ENCODE peak calls at places on chromosome 21, in six cellular contexts. One of them, this sample, is unnamed.

GRCh38 chr21:30164796-30165195 is 1.8 kb downstream of the CLDN17 start:
- DNase-seq in cardiac muscle cell: no peak
- DNase-seq in WTC11: no peak
- DNase-seq in GM13976: no peak
- DNase-seq in left lung: no peak
- DNase-seq in neural progenitor cell: no peak
- DNase-seq in this sample: no peak

GRCh38 chr21:40783404-40783803 is 63.6 kb downstream of the DSCAM start:
- DNase-seq in GM13976: no peak
- DNase-seq in WTC11: no peak
- DNase-seq in cardiac muscle cell: no peak
- DNase-seq in left lung: no peak
- DNase-seq in neural progenitor cell: no peak
- DNase-seq in this sample: no peak

GRCh38 chr21:22106720-22107410 is 1108.7 kb downstream of the NCAM2 start:
- DNase-seq in GM13976: no peak
- DNase-seq in neural progenitor cell: no peak
- DNase-seq in WTC11: no peak
- DNase-seq in left lung: no peak
- DNase-seq in cardiac muscle cell: no peak
- DNase-seq in this sample: no peak

GRCh38 chr21:21612446-21612845 is 614.2 kb downstream of the NCAM2 start:
- DNase-seq in GM13976: no peak
- DNase-seq in neural progenitor cell: peak
- DNase-seq in left lung: no peak
- DNase-seq in cardiac muscle cell: peak
- DNase-seq in WTC11: no peak
- DNase-seq in this sample: no peak

GRCh38 chr21:33874161-33874560 is 41.4 kb downstream of the ATP5PO start:
- DNase-seq in left lung: no peak
- DNase-seq in cardiac muscle cell: no peak
- DNase-seq in GM13976: no peak
- DNase-seq in neural progenitor cell: no peak
- DNase-seq in WTC11: no peak
- DNase-seq in this sample: peak

GRCh38 chr21:34576043-34576466 is 38.9 kb downstream of the RCAN1 start:
- DNase-seq in WTC11: no peak
- DNase-seq in GM13976: no peak
- DNase-seq in left lung: no peak
- DNase-seq in neural progenitor cell: no peak
- DNase-seq in cardiac muscle cell: peak
- DNase-seq in this sample: no peak

GRCh38 chr21:14773777-14774345 is 227.7 kb upstream of the SAMSN1 start:
- DNase-seq in neural progenitor cell: peak
- DNase-seq in cardiac muscle cell: peak
- DNase-seq in GM13976: peak
- DNase-seq in left lung: peak
- DNase-seq in WTC11: peak
- DNase-seq in this sample: no peak

GRCh38 chr21:21183092-21183491 is 184.9 kb downstream of the NCAM2 start:
- DNase-seq in left lung: no peak
- DNase-seq in WTC11: no peak
- DNase-seq in neural progenitor cell: no peak
- DNase-seq in cardiac muscle cell: no peak
- DNase-seq in GM13976: no peak
- DNase-seq in this sample: no peak

GRCh38 chr21:39385299-39386145 is 36.6 kb upstream of the HMGN1 start:
- DNase-seq in WTC11: no peak
- DNase-seq in left lung: peak
- DNase-seq in cardiac muscle cell: peak
- DNase-seq in neural progenitor cell: no peak
- DNase-seq in GM13976: peak
- DNase-seq in this sample: no peak

GRCh38 chr21:17495680-17496079 is 17.2 kb upstream of the CXADR start:
- DNase-seq in GM13976: no peak
- DNase-seq in WTC11: no peak
- DNase-seq in left lung: no peak
- DNase-seq in neural progenitor cell: peak
- DNase-seq in cardiac muscle cell: peak
- DNase-seq in this sample: no peak

GRCh38 chr21:20998456-20998789 is 214 bp downstream of the NCAM2 start:
- DNase-seq in WTC11: no peak
- DNase-seq in GM13976: no peak
- DNase-seq in neural progenitor cell: no peak
- DNase-seq in left lung: no peak
- DNase-seq in cardiac muscle cell: no peak
- DNase-seq in this sample: no peak

GRCh38 chr21:26127918-26128317 is 42.7 kb downstream of the APP start:
- DNase-seq in left lung: no peak
- DNase-seq in GM13976: no peak
- DNase-seq in cardiac muscle cell: peak
- DNase-seq in neural progenitor cell: no peak
- DNase-seq in WTC11: no peak
- DNase-seq in this sample: no peak

GRCh38 chr21:33232640-33233039 is 2.9 kb downstream of the IFNAR2 start:
- DNase-seq in GM13976: no peak
- DNase-seq in cardiac muscle cell: peak
- DNase-seq in WTC11: no peak
- DNase-seq in left lung: no peak
- DNase-seq in neural progenitor cell: no peak
- DNase-seq in this sample: no peak

GRCh38 chr21:14548751-14549150 is 2.6 kb upstream of the SAMSN1 start:
- DNase-seq in WTC11: no peak
- DNase-seq in GM13976: no peak
- DNase-seq in neural progenitor cell: no peak
- DNase-seq in cardiac muscle cell: peak
- DNase-seq in left lung: no peak
- DNase-seq in this sample: no peak

GRCh38 chr21:38993561-38993960 is 187.8 kb downstream of the ETS2 start:
- DNase-seq in GM13976: no peak
- DNase-seq in WTC11: no peak
- DNase-seq in neural progenitor cell: no peak
- DNase-seq in cardiac muscle cell: peak
- DNase-seq in left lung: no peak
- DNase-seq in this sample: no peak

GRCh38 chr21:33849839-33850238 is 65.8 kb downstream of the ATP5PO start:
- DNase-seq in neural progenitor cell: no peak
- DNase-seq in left lung: no peak
- DNase-seq in cardiac muscle cell: no peak
- DNase-seq in WTC11: no peak
- DNase-seq in GM13976: no peak
- DNase-seq in this sample: no peak

GRCh38 chr21:38679531-38679930 is 126.2 kb upstream of the ETS2 start:
- DNase-seq in GM13976: peak
- DNase-seq in cardiac muscle cell: peak
- DNase-seq in WTC11: no peak
- DNase-seq in left lung: no peak
- DNase-seq in neural progenitor cell: no peak
- DNase-seq in this sample: no peak

GRCh38 chr21:23887709-23888303 is 1719.5 kb downstream of the MRPL39 start:
- DNase-seq in cardiac muscle cell: no peak
- DNase-seq in WTC11: no peak
- DNase-seq in neural progenitor cell: no peak
- DNase-seq in left lung: no peak
- DNase-seq in GM13976: no peak
- DNase-seq in this sample: no peak

GRCh38 chr21:28644762-28645161 is 347.9 kb downstream of the LTN1 start:
- DNase-seq in WTC11: no peak
- DNase-seq in cardiac muscle cell: no peak
- DNase-seq in neural progenitor cell: no peak
- DNase-seq in left lung: no peak
- DNase-seq in GM13976: no peak
- DNase-seq in this sample: no peak
- TF ChIP-seq CTCF in WTC11: no peak
- TF ChIP-seq CTCF in cardiac muscle cell: no peak
- TF ChIP-seq CTCF in neural progenitor cell: no peak
- TF ChIP-seq CTCF in left lung: no peak
- TF ChIP-seq CTCF in GM13976: no peak
- TF ChIP-seq CTCF in this sample: no peak

DNA sequence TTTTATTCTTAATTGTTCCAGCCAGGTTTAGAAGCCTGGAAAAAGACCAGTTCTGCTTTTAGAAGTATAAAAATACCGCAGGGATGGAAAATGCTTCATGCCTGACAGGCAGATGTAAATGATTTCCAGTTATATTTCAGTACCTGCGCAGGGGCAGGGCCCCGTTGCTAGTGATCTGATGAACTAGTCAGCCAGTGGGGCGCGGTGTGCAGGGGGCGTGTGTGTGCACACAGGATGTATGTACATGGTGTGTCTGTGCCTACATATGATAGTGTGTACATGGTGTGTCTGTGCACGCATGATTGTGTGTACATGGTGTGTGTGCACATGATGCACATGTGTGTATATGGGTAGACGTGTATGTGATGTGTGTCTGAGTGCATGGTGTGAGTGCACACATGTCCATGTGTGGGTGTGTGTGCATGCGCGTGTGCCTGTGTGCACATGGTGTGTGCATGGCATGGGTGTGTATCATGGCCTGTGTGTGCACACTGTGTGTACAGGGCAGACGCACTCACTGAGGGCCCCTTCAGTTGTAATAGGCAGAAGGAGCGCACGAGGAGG is 36.2 kb downstream of the ABCG1 start:
- DNase-seq in left lung: no peak
- DNase-seq in WTC11: no peak
- DNase-seq in neural progenitor cell: no peak
- DNase-seq in cardiac muscle cell: no peak
- DNase-seq in GM13976: no peak
- DNase-seq in this sample: no peak
- TF ChIP-seq CTCF in left lung: no peak
- TF ChIP-seq CTCF in WTC11: no peak
- TF ChIP-seq CTCF in neural progenitor cell: no peak
- TF ChIP-seq CTCF in cardiac muscle cell: no peak
- TF ChIP-seq CTCF in GM13976: no peak
- TF ChIP-seq CTCF in this sample: no peak

GRCh38 chr21:31872452-31873274 is at the start of gene HUNK:
- DNase-seq in WTC11: peak
- DNase-seq in left lung: peak
- DNase-seq in GM13976: peak
- DNase-seq in cardiac muscle cell: peak
- DNase-seq in neural progenitor cell: peak
- DNase-seq in this sample: no peak
- TF ChIP-seq CTCF in WTC11: no peak
- TF ChIP-seq CTCF in left lung: no peak
- TF ChIP-seq CTCF in GM13976: no peak
- TF ChIP-seq CTCF in cardiac muscle cell: no peak
- TF ChIP-seq CTCF in neural progenitor cell: no peak
- TF ChIP-seq CTCF in this sample: peak

GRCh38 chr21:24894324-24894723 is 713.0 kb downstream of the MRPL39 start:
- DNase-seq in left lung: no peak
- DNase-seq in GM13976: no peak
- DNase-seq in cardiac muscle cell: no peak
- DNase-seq in WTC11: no peak
- DNase-seq in neural progenitor cell: no peak
- DNase-seq in this sample: no peak

GRCh38 chr21:24897883-24898282 is 709.4 kb downstream of the MRPL39 start:
- DNase-seq in WTC11: no peak
- DNase-seq in GM13976: no peak
- DNase-seq in cardiac muscle cell: no peak
- DNase-seq in left lung: no peak
- DNase-seq in neural progenitor cell: no peak
- DNase-seq in this sample: no peak

GRCh38 chr21:24896735-24897124 is 710.6 kb downstream of the MRPL39 start:
- DNase-seq in GM13976: no peak
- DNase-seq in cardiac muscle cell: no peak
- DNase-seq in left lung: no peak
- DNase-seq in WTC11: no peak
- DNase-seq in neural progenitor cell: no peak
- DNase-seq in this sample: no peak

GRCh38 chr21:24899138-24899537 is 708.1 kb downstream of the MRPL39 start:
- DNase-seq in cardiac muscle cell: no peak
- DNase-seq in WTC11: no peak
- DNase-seq in GM13976: no peak
- DNase-seq in left lung: no peak
- DNase-seq in neural progenitor cell: no peak
- DNase-seq in this sample: no peak

DNA sequence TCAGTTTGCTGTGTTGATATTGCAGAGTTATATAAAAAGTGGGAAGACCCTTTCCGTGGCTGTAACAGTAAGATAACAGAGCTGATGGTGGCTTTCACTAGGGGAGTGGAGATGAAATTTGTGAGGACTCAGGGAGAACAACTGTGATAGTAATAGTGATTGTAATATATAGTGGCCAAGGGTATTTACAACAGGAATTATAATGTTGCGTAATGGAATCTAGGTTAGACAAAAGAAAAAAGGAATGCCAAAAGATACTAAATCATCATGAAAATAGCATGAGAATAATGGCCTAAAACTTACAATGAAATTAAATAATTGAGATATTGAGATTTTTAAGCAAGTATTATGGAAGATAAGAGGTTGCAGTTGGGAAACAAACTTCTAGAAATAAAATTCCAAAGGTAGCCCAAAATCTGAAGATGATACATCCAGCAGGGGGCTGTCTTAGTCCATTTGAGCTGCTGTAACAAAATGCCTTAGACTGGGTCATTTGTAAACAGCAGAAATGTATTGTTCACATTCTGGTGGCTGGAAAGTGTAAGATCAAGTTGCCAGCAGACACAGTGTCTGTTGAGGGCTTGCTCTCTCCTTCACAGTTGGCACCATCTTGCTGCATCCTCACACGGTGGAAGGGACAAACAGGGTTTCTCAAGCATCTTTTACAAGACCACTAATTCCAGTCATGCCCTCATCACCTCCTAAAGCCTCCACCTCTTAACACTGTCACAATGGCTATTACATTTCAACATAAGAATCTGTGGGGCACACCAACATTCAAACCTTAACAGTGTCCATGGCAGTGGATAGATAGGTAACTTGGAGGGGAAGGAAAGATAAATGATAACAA is 711.2 kb downstream of the MRPL39 start:
- DNase-seq in left lung: no peak
- DNase-seq in cardiac muscle cell: peak
- DNase-seq in WTC11: peak
- DNase-seq in GM13976: no peak
- DNase-seq in neural progenitor cell: peak
- DNase-seq in this sample: no peak
- TF ChIP-seq CTCF in left lung: peak
- TF ChIP-seq CTCF in cardiac muscle cell: no peak
- TF ChIP-seq CTCF in WTC11: no peak
- TF ChIP-seq CTCF in GM13976: peak
- TF ChIP-seq CTCF in neural progenitor cell: peak
- TF ChIP-seq CTCF in this sample: peak